ENCODE peak calls at places on chromosomes 13 and 19, in four cellular contexts. One of them, this sample, is unnamed.

GRCh38 chr13:75685239-75685697 is 49.1 kb downstream of the LMO7 start:
- DNase-seq in T-helper 2 cell: no peak
- DNase-seq in HT-29: no peak
- DNase-seq in BE2C: no peak
- DNase-seq in this sample: no peak

GRCh38 chr13:97692628-97693027 is 258.7 kb downstream of the RAP2A start:
- DNase-seq in T-helper 2 cell: no peak
- DNase-seq in BE2C: no peak
- DNase-seq in HT-29: no peak
- DNase-seq in this sample: no peak

GRCh38 chr19:48975947-48976847 is 11.1 kb downstream of the FTL start:
- DNase-seq in BE2C: peak
- DNase-seq in T-helper 2 cell: no peak
- DNase-seq in HT-29: peak
- DNase-seq in this sample: no peak

GRCh38 chr19:14441041-14441938 is 8.2 kb downstream of the PKN1 start:
- DNase-seq in T-helper 2 cell: no peak
- DNase-seq in BE2C: peak
- DNase-seq in HT-29: no peak
- DNase-seq in this sample: no peak

GRCh38 chr13:75715598-75716523 is 79.7 kb downstream of the LMO7 start:
- DNase-seq in BE2C: no peak
- DNase-seq in T-helper 2 cell: no peak
- DNase-seq in HT-29: peak
- DNase-seq in this sample: no peak

GRCh38 chr19:11224429-11224828 is 15.0 kb upstream of the ANGPTL8 start:
- DNase-seq in BE2C: no peak
- DNase-seq in T-helper 2 cell: no peak
- DNase-seq in HT-29: no peak
- DNase-seq in this sample: no peak

GRCh38 chr19:798415-799075 is 1.3 kb downstream of the PTBP1 start:
- DNase-seq in T-helper 2 cell: no peak
- DNase-seq in BE2C: no peak
- DNase-seq in HT-29: peak
- DNase-seq in this sample: no peak

GRCh38 chr13:51974485-51974884 is 36.8 kb downstream of the ATP7B start:
- DNase-seq in BE2C: no peak
- DNase-seq in HT-29: no peak
- DNase-seq in T-helper 2 cell: no peak
- DNase-seq in this sample: no peak

GRCh38 chr13:106104281-106104901 is 431.1 kb downstream of the EFNB2 start:
- DNase-seq in T-helper 2 cell: no peak
- DNase-seq in HT-29: no peak
- DNase-seq in BE2C: no peak
- DNase-seq in this sample: no peak

GRCh38 chr19:35076026-35076370 is 34.5 kb downstream of the HPN start:
- DNase-seq in T-helper 2 cell: no peak
- DNase-seq in BE2C: no peak
- DNase-seq in HT-29: no peak
- DNase-seq in this sample: no peak

GRCh38 chr19:39926170-39926755 is 8.2 kb downstream of the FCGBP start:
- DNase-seq in T-helper 2 cell: no peak
- DNase-seq in HT-29: no peak
- DNase-seq in BE2C: no peak
- DNase-seq in this sample: no peak

GRCh38 chr19:45162464-45163143 is 1.8 kb upstream of the NKPD1 start:
- DNase-seq in BE2C: no peak
- DNase-seq in HT-29: no peak
- DNase-seq in T-helper 2 cell: no peak
- DNase-seq in this sample: no peak

GRCh38 chr13:46475586-46475991 is 77.4 kb upstream of the LRCH1 start:
- DNase-seq in T-helper 2 cell: no peak
- DNase-seq in HT-29: no peak
- DNase-seq in BE2C: no peak
- DNase-seq in this sample: no peak

GRCh38 chr13:101554420-101555125 is 102.1 kb downstream of the ITGBL1 start:
- DNase-seq in BE2C: no peak
- DNase-seq in T-helper 2 cell: no peak
- DNase-seq in HT-29: no peak
- DNase-seq in this sample: no peak

GRCh38 chr19:55344444-55344843 is 4.8 kb downstream of the KMT5C start:
- DNase-seq in BE2C: peak
- DNase-seq in T-helper 2 cell: no peak
- DNase-seq in HT-29: no peak
- DNase-seq in this sample: no peak

GRCh38 chr19:42255766-42256750 is 1.1 kb upstream of the ERF start:
- DNase-seq in HT-29: peak
- DNase-seq in T-helper 2 cell: no peak
- DNase-seq in BE2C: peak
- DNase-seq in this sample: peak

GRCh38 chr19:7007859-7008258 is 13.4 kb downstream of the MBD3L2B start:
- DNase-seq in T-helper 2 cell: no peak
- DNase-seq in HT-29: no peak
- DNase-seq in BE2C: no peak
- DNase-seq in this sample: no peak

GRCh38 chr13:107322228-107322627 is 754.3 kb upstream of the ARGLU1 start:
- DNase-seq in T-helper 2 cell: no peak
- DNase-seq in HT-29: peak
- DNase-seq in BE2C: no peak
- DNase-seq in this sample: no peak

This sample was measured in hypothalamus.